ENCODE peak calls at places on chromosomes 4 and X, in seven cellular contexts. M is sigmoid colon, X is IMR-90, H is stomach, Y is right lobe of liver, A is ovary, W is esophagus muscularis mucosa. T is an unnamed sample.

GRCh38 chrX:40468033-40468979 is 112.5 kb upstream of the ATP6AP2 start:
- DNase-seq in X (peak), A (no peak), Y (peak), M (peak), H (peak), W (no peak), T (peak)

GRCh38 chr4:164997941-164998340 is 20.5 kb upstream of the TRIM61 start:
- DNase-seq in X (no peak), A (no peak), Y (no peak), H (no peak), W (no peak), M (no peak), T (no peak)

GRCh38 chr4:45293335-45293734 is 567.0 kb upstream of the GNPDA2 start:
- DNase-seq in X (no peak), W (no peak), M (no peak), H (no peak), A (no peak), Y (no peak), T (no peak)

GRCh38 chr4:10283761-10284160 is 167.2 kb upstream of the WDR1 start:
- DNase-seq in H (no peak), Y (no peak), A (no peak), W (no peak), M (no peak), X (no peak), T (no peak)

GRCh38 chr4:61195064-61195463 is 5.1 kb upstream of the ADGRL3 start:
- DNase-seq in A (no peak), X (no peak), H (no peak), W (no peak), M (no peak), Y (no peak), T (no peak)

GRCh38 chr4:141731481-141731880 is 95.1 kb downstream of the IL15 start:
- DNase-seq in W (no peak), A (no peak), X (peak), M (no peak), H (no peak), Y (no peak), T (no peak)

GRCh38 chr4:185549095-185549494 is 13.8 kb upstream of the PDLIM3 start:
- DNase-seq in A (no peak), X (no peak), M (no peak), H (no peak), Y (no peak), W (no peak), T (no peak)

GRCh38 chrX:125850693-125851092 is 315.4 kb downstream of the DCAF12L2 start:
- DNase-seq in M (no peak), W (no peak), X (no peak), H (no peak), A (no peak), Y (no peak), T (no peak)

GRCh38 chrX:133215747-133216146 is 2.4 kb downstream of the TFDP3 start:
- DNase-seq in X (peak), H (no peak), M (no peak), Y (no peak), W (no peak), A (no peak), T (no peak)

GRCh38 chr4:89283226-89283974 is 24.2 kb downstream of the GPRIN3 start:
- DNase-seq in M (no peak), A (no peak), X (no peak), W (no peak), Y (no peak), H (no peak), T (no peak)

GRCh38 chr4:23166919-23167318 is 474.2 kb downstream of the GBA3 start:
- DNase-seq in A (no peak), H (no peak), Y (no peak), X (no peak), W (no peak), M (no peak), T (no peak)

GRCh38 chr4:39660045-39660444 is 21.4 kb upstream of the SMIM14 start:
- DNase-seq in X (no peak), Y (no peak), W (no peak), H (no peak), M (no peak), A (no peak), T (no peak)

GRCh38 chrX:48971325-48972213 is at the start of gene KCND1:
- DNase-seq in X (peak), A (peak), Y (no peak), M (peak), W (no peak), H (peak), T (no peak)

GRCh38 chr4:113740857-113741379 is 20.6 kb downstream of the CAMK2D start:
- DNase-seq in H (no peak), M (no peak), Y (no peak), W (no peak), X (no peak), A (no peak), T (no peak)

GRCh38 chr4:69849969-69850368 is 10.0 kb downstream of the SULT1E1 start:
- DNase-seq in A (no peak), H (no peak), X (no peak), M (no peak), Y (no peak), W (no peak), T (no peak)

GRCh38 chr4:5040839-5041238 is 10.4 kb upstream of the STK32B start:
- DNase-seq in Y (no peak), X (no peak), W (no peak), A (no peak), M (no peak), H (no peak), T (no peak)

GRCh38 chr4:105619193-105619931 is 66.9 kb downstream of the ARHGEF38 start:
- DNase-seq in Y (peak), X (no peak), H (peak), A (peak), M (peak), W (no peak), T (peak)

GRCh38 chr4:151175204-151175603 is 75.8 kb downstream of the RPS3A start:
- DNase-seq in X (no peak), W (no peak), Y (no peak), H (no peak), A (peak), M (no peak), T (no peak)

GRCh38 chrX:3609800-3610199 is 103.6 kb downstream of the PRKX start:
- DNase-seq in X (peak), W (no peak), H (no peak), M (no peak), A (no peak), Y (no peak), T (no peak)

GRCh38 chr4:20253799-20254409 is 2.2 kb downstream of the SLIT2 start:
- DNase-seq in W (no peak), H (no peak), A (peak), X (peak), Y (peak), M (peak), T (no peak)

GRCh38 chr4:163920426-163920825 is 425.9 kb downstream of the TMA16 start:
- DNase-seq in Y (no peak), A (no peak), X (no peak), W (no peak), M (no peak), H (no peak), T (no peak)

GRCh38 chr4:25842229-25842840 is 20.5 kb downstream of the SEL1L3 start:
- DNase-seq in H (no peak), X (no peak), Y (no peak), W (no peak), M (no peak), A (no peak), T (no peak)

GRCh38 chrX:102840871-102841705 is 96.0 kb upstream of the RAB40AL start:
- DNase-seq in H (no peak), Y (no peak), W (no peak), X (peak), M (no peak), A (no peak), T (no peak)

GRCh38 chrX:43448688-43449087 is 207.4 kb upstream of the MAOA start:
- DNase-seq in M (no peak), Y (no peak), W (no peak), X (no peak), A (no peak), H (no peak), T (no peak)

GRCh38 chr4:64781737-64782326 is 372.6 kb upstream of the TECRL start:
- DNase-seq in Y (no peak), M (no peak), W (no peak), H (no peak), X (peak), A (no peak), T (no peak)

GRCh38 chr4:10075953-10076391 is 40.6 kb downstream of the WDR1 start:
- DNase-seq in W (no peak), Y (peak), X (no peak), A (no peak), H (peak), M (peak), T (no peak)

GRCh38 chr4:11505225-11505971 is 76.7 kb upstream of the HS3ST1 start:
- DNase-seq in Y (no peak), X (no peak), W (no peak), H (peak), A (no peak), M (no peak), T (peak)

GRCh38 chr4:183205193-183205592 is 106.1 kb downstream of the WWC2 start:
- DNase-seq in M (no peak), A (no peak), H (no peak), W (no peak), X (no peak), Y (no peak), T (no peak)

GRCh38 chr4:183201331-183201730 is 102.3 kb downstream of the WWC2 start:
- DNase-seq in A (no peak), H (no peak), W (no peak), M (no peak), Y (no peak), X (peak), T (no peak)

GRCh38 chr4:183204793-183205192 is 105.7 kb downstream of the WWC2 start:
- DNase-seq in X (no peak), W (no peak), H (no peak), A (no peak), M (no peak), Y (no peak), T (no peak)

GRCh38 chr4:183197140-183197539 is 98.1 kb downstream of the WWC2 start:
- DNase-seq in W (no peak), A (no peak), H (no peak), M (no peak), Y (no peak), X (no peak), T (no peak)

DNA sequence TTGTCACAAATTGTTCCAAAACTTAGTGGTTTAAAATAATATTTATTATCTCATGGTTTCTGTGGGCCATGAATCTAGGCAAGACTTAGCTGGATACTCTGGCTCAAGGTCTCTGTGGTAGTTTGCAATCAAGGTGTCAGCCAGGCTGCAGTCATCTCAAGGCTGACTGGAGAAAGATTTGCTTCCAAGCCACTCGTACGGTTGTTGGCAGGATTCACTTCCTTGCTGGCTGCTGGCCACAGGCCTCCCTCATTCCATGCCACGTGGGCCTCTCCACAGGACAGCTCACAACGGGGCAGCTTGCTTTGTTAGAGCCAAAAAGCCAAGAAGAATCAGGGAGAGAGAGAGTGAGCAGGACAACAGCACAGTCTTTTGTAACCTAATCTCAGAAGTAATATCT is 101.4 kb downstream of the WWC2 start:
- DNase-seq in X (peak), A (peak), H (peak), M (no peak), W (no peak), Y (no peak), T (no peak)
- H3K27ac ChIP-seq in X (no peak), A (no peak), H (peak), M (no peak), W (no peak), Y (no peak), T (no peak)

DNA sequence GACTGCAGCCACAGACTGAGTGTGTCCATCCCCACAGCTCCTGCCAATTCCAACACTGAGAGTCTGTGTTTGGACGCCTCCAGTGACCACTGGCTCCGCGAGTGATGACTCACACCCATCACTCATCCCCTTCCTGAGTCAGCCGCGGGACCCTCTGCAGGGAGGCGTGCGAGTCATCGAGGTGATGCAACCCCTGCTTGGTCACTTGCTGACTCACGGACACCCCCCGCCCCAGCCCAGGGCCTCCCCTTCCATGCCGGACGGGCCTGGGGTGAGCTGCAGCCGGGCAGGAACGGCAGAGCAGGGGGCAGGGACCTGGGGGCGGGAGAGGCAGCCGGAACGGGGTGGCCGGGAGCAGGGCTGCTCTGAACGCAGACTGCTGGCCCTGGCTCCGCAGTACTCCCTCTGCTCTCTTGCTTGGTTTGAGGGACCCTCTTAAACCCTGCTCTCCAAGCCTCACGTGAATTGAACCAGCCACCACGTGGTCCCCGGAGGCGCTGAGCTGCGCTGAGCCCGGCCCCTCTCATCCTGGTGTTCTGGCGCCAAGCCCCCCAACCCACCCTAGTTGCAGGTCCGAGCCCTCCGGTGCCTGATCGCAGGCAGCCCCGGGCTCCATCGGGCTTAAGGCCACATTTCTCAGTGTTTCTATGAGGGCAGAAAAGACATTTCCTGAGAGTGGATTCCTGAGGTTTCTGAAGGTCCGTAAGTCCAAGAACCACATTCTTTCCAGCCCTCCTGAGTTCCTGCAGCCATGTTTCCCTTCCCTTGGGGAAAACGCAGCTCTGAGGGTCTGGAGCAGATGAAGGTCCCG is 32.4 kb downstream of the FGFRL1 start:
- DNase-seq in Y (peak), H (peak), A (peak), M (peak), X (peak), W (peak), T (no peak)
- TF ChIP-seq POLR2A in Y (no peak), H (no peak), A (no peak), M (no peak), X (peak), W (no peak), T (no peak)

GRCh38 chrX:123648028-123648810 is 84.6 kb downstream of the THOC2 start:
- DNase-seq in W (no peak), Y (no peak), X (peak), H (peak), M (no peak), A (no peak), T (peak)
- H3K4me3 ChIP-seq in W (no peak), Y (no peak), X (no peak), H (no peak), M (no peak), A (no peak), T (no peak)

GRCh38 chr4:68416591-68416990 is 30.7 kb upstream of the TMPRSS11E start:
- DNase-seq in Y (no peak), X (peak), M (no peak), A (no peak), H (no peak), W (no peak), T (no peak)
- H3K27ac ChIP-seq in Y (no peak), X (no peak), M (no peak), A (no peak), H (no peak), W (no peak), T (no peak)

DNA sequence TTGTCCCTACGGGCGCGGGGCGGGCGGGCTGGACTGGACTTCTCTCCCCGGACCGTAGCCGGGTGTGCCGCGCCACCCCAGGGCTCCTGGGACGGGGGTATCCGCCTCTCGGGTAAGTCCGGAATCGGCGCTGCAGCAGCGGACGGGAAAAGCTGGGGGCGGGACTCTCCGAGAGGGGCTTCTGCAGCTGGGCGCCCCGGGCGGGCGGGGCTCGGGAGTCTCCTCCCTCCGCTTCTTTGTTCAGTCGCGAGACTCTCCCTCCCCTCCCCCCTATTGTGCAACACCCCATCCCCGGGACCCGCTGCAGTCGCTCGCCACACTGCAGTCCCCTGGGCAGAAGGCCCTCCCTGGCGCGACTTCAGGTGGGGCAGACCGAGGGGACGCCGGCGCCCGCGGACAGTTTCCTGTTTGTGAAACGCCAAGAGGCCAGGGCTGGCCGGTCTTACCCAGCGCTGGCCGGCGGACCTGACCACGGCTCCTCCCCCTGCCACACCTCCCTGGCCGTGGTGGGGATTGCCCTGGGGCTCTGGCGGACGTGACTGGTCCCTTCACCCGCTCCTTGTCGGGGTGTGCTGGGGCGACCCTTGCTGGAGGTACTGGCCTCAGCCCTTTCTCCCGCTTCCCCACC is 966 bp downstream of the CCNG2 start:
- DNase-seq in M (peak), X (peak), A (peak), W (peak), Y (peak), H (peak), T (peak)
- TF ChIP-seq POLR2A in M (no peak), X (peak), A (no peak), W (peak), Y (no peak), H (no peak), T (peak)

GRCh38 chr4:7827566-7827965 is 112.1 kb downstream of the AFAP1 start:
- DNase-seq in H (no peak), M (peak), A (no peak), W (no peak), Y (no peak), X (no peak), T (no peak)
- H3K4me3 ChIP-seq in H (no peak), M (no peak), A (no peak), W (no peak), Y (no peak), X (no peak), T (no peak)

GRCh38 chrX:18877472-18877871 is 106.4 kb downstream of the PHKA2 start:
- DNase-seq in X (no peak), Y (no peak), W (no peak), A (no peak), H (no peak), M (peak), T (no peak)

GRCh38 chrX:18873189-18873791 is 110.6 kb downstream of the PHKA2 start:
- DNase-seq in M (peak), A (no peak), Y (no peak), W (no peak), H (no peak), X (peak), T (no peak)

GRCh38 chrX:18874560-18875255 is 109.2 kb downstream of the PHKA2 start:
- DNase-seq in A (no peak), Y (no peak), W (no peak), X (no peak), H (no peak), M (no peak), T (no peak)

GRCh38 chrX:18873836-18874235 is 110.1 kb downstream of the PHKA2 start:
- DNase-seq in A (no peak), W (no peak), H (no peak), Y (no peak), X (no peak), M (no peak), T (no peak)

GRCh38 chrX:18875256-18875878 is 108.5 kb downstream of the PHKA2 start:
- DNase-seq in H (no peak), A (no peak), Y (no peak), X (no peak), W (no peak), M (no peak), T (no peak)
- H3K27ac ChIP-seq in H (no peak), A (no peak), Y (no peak), X (no peak), W (no peak), M (no peak), T (no peak)

DNA sequence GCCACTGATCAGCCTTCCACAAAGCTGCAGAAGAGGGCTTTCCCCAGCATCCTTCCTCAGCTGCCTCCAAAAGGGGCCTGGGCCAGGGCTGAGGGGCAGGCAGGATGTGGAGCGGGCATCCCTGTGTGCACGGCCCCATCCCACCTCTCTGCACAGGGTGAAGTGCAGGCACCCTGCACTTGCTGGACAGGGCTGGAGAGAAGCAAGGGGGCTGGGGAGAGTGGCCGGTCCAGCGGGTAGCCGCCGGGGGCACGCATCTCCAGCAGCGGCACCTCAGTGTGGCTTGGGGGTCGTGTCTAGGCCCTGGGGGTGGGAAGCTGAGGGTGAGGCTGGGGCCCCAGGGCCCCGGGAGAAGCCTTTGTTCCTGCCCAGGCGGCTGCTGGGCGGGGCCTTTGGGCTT is 3.0 kb downstream of the AVPR2 start:
- DNase-seq in X (no peak), W (no peak), H (no peak), M (peak), Y (no peak), A (no peak), T (no peak)
- TF ChIP-seq POLR2A in X (no peak), W (no peak), H (no peak), M (no peak), Y (no peak), A (no peak), T (no peak)

GRCh38 chr4:183618681-183619080 is 40.3 kb downstream of the RWDD4 start:
- DNase-seq in M (no peak), H (no peak), A (no peak), X (no peak), Y (peak), W (no peak), T (no peak)
- H3K4me3 ChIP-seq in M (no peak), H (no peak), A (no peak), X (no peak), Y (peak), W (no peak), T (no peak)

DNA sequence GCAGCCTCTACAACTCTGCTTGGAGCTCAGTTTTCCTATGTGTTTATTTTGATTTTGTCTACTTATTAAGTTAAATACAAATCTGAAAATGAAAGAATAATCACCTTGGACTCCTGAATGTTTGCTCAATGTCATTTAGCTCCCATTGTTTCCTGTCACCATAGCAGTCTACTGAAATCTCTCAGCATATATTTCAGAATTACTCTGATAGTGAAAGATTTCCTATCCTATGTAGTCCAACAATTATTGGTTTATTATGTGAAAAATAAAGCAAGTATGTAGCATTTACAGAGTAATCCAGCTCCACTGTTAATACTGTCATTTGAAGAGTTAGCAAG is 168.4 kb downstream of the CBR4 start:
- DNase-seq in A (no peak), W (no peak), Y (no peak), H (no peak), M (no peak), X (no peak), T (no peak)
- H3K27ac ChIP-seq in A (no peak), W (peak), Y (no peak), H (peak), M (peak), X (peak), T (peak)

T was measured in prostate gland.